ENCODE peak calls at places on chromosomes 5 and 9, in six cellular contexts. One of them, this sample, is unnamed.

GRCh38 chr9:100637787-100638186 is 59.9 kb downstream of the CAVIN4 start:
- DNase-seq in GM23338: peak; percentile 85
- DNase-seq in HL-60: no peak
- DNase-seq in tibial artery: no peak
- DNase-seq in lower lobe of right lung: no peak
- DNase-seq in right atrium auricular region: no peak
- DNase-seq in this sample: no peak

GRCh38 chr9:93147632-93148031 is 13.6 kb upstream of the NINJ1 start:
- DNase-seq in GM23338: no peak
- DNase-seq in HL-60: no peak
- DNase-seq in tibial artery: no peak
- DNase-seq in lower lobe of right lung: no peak
- DNase-seq in right atrium auricular region: no peak
- DNase-seq in this sample: no peak

GRCh38 chr5:111063709-111064322 is 7.7 kb upstream of the TSLP start:
- DNase-seq in GM23338: no peak
- DNase-seq in HL-60: no peak
- DNase-seq in tibial artery: no peak
- DNase-seq in lower lobe of right lung: no peak
- DNase-seq in right atrium auricular region: no peak
- DNase-seq in this sample: peak; percentile 19

GRCh38 chr5:155564541-155564940 is 551.0 kb downstream of the KIF4B start:
- DNase-seq in GM23338: no peak
- DNase-seq in HL-60: no peak
- DNase-seq in tibial artery: no peak
- DNase-seq in lower lobe of right lung: no peak
- DNase-seq in right atrium auricular region: no peak
- DNase-seq in this sample: no peak

GRCh38 chr5:154176191-154176590 is 14.3 kb upstream of the GALNT10 start:
- DNase-seq in GM23338: no peak
- DNase-seq in HL-60: no peak
- DNase-seq in tibial artery: no peak
- DNase-seq in lower lobe of right lung: no peak
- DNase-seq in right atrium auricular region: no peak
- DNase-seq in this sample: peak; percentile 75

GRCh38 chr5:39439582-39439981 is 14.8 kb upstream of the DAB2 start:
- DNase-seq in GM23338: no peak
- DNase-seq in HL-60: no peak
- DNase-seq in tibial artery: no peak
- DNase-seq in lower lobe of right lung: no peak
- DNase-seq in right atrium auricular region: no peak
- DNase-seq in this sample: no peak

GRCh38 chr5:141968914-141969608 is at the start of gene RNF14:
- DNase-seq in GM23338: peak; percentile 98
- DNase-seq in HL-60: peak; percentile 80
- DNase-seq in tibial artery: peak; percentile 90
- DNase-seq in lower lobe of right lung: peak; percentile 98
- DNase-seq in right atrium auricular region: peak; percentile 90
- DNase-seq in this sample: peak; percentile 96

GRCh38 chr9:129867138-129868032 is 32.1 kb downstream of the USP20 start:
- DNase-seq in GM23338: peak; percentile 42
- DNase-seq in HL-60: no peak
- DNase-seq in tibial artery: no peak
- DNase-seq in lower lobe of right lung: no peak
- DNase-seq in right atrium auricular region: no peak
- DNase-seq in this sample: no peak

GRCh38 chr9:134602547-134603362 is 38.8 kb upstream of the COL5A1 start:
- DNase-seq in GM23338: no peak
- DNase-seq in HL-60: no peak
- DNase-seq in tibial artery: peak; percentile 64
- DNase-seq in lower lobe of right lung: peak; percentile 46
- DNase-seq in right atrium auricular region: peak; percentile 89
- DNase-seq in this sample: peak; percentile 97

GRCh38 chr5:111968459-111968858 is 211.5 kb upstream of the NREP start:
- DNase-seq in GM23338: no peak
- DNase-seq in HL-60: no peak
- DNase-seq in tibial artery: peak; percentile 19
- DNase-seq in lower lobe of right lung: no peak
- DNase-seq in right atrium auricular region: no peak
- DNase-seq in this sample: peak; percentile 37

GRCh38 chr5:124511791-124512190 is 234.6 kb downstream of the ZNF608 start:
- DNase-seq in GM23338: no peak
- DNase-seq in HL-60: no peak
- DNase-seq in tibial artery: no peak
- DNase-seq in lower lobe of right lung: no peak
- DNase-seq in right atrium auricular region: no peak
- DNase-seq in this sample: no peak

GRCh38 chr9:27160636-27161035 is 51.6 kb downstream of the TEK start:
- DNase-seq in GM23338: no peak
- DNase-seq in HL-60: no peak
- DNase-seq in tibial artery: no peak
- DNase-seq in lower lobe of right lung: no peak
- DNase-seq in right atrium auricular region: no peak
- DNase-seq in this sample: no peak

GRCh38 chr5:19886123-19886921 is 101.7 kb downstream of the CDH18 start:
- DNase-seq in GM23338: no peak
- DNase-seq in HL-60: no peak
- DNase-seq in tibial artery: no peak
- DNase-seq in lower lobe of right lung: no peak
- DNase-seq in right atrium auricular region: no peak
- DNase-seq in this sample: peak; percentile 61

GRCh38 chr5:34692781-34693180 is 36.7 kb downstream of the RAI14 start:
- DNase-seq in GM23338: no peak
- DNase-seq in HL-60: no peak
- DNase-seq in tibial artery: no peak
- DNase-seq in lower lobe of right lung: no peak
- DNase-seq in right atrium auricular region: no peak
- DNase-seq in this sample: no peak

GRCh38 chr5:172148381-172148780 is 39.6 kb downstream of the STK10 start:
- DNase-seq in GM23338: no peak
- DNase-seq in HL-60: no peak
- DNase-seq in tibial artery: no peak
- DNase-seq in lower lobe of right lung: no peak
- DNase-seq in right atrium auricular region: no peak
- DNase-seq in this sample: no peak

GRCh38 chr5:82765765-82766164 is 311.4 kb downstream of the TMEM167A start:
- DNase-seq in GM23338: no peak
- DNase-seq in HL-60: no peak
- DNase-seq in tibial artery: no peak
- DNase-seq in lower lobe of right lung: no peak
- DNase-seq in right atrium auricular region: no peak
- DNase-seq in this sample: no peak

GRCh38 chr9:12464910-12465512 is 228.2 kb upstream of the TYRP1 start:
- DNase-seq in GM23338: peak; percentile 71
- DNase-seq in HL-60: no peak
- DNase-seq in tibial artery: no peak
- DNase-seq in lower lobe of right lung: no peak
- DNase-seq in right atrium auricular region: no peak
- DNase-seq in this sample: peak; percentile 45

GRCh38 chr5:103808464-103809106 is 246.0 kb upstream of the NUDT12 start:
- DNase-seq in GM23338: peak; percentile 84
- DNase-seq in HL-60: no peak
- DNase-seq in tibial artery: no peak
- DNase-seq in lower lobe of right lung: no peak
- DNase-seq in right atrium auricular region: no peak
- DNase-seq in this sample: peak; percentile 57

GRCh38 chr9:2335260-2335659 is 286.3 kb upstream of the VLDLR start:
- DNase-seq in GM23338: no peak
- DNase-seq in HL-60: no peak
- DNase-seq in tibial artery: no peak
- DNase-seq in lower lobe of right lung: no peak
- DNase-seq in right atrium auricular region: no peak
- DNase-seq in this sample: no peak

GRCh38 chr9:2337131-2337530 is 284.5 kb upstream of the VLDLR start:
- DNase-seq in GM23338: no peak
- DNase-seq in HL-60: no peak
- DNase-seq in tibial artery: no peak
- DNase-seq in lower lobe of right lung: no peak
- DNase-seq in right atrium auricular region: no peak
- DNase-seq in this sample: no peak

GRCh38 chr9:2338770-2339169 is 282.8 kb upstream of the VLDLR start:
- DNase-seq in GM23338: no peak
- DNase-seq in HL-60: no peak
- DNase-seq in tibial artery: no peak
- DNase-seq in lower lobe of right lung: no peak
- DNase-seq in right atrium auricular region: no peak
- DNase-seq in this sample: no peak

GRCh38 chr9:2337602-2338001 is 284.0 kb upstream of the VLDLR start:
- DNase-seq in GM23338: no peak
- DNase-seq in HL-60: no peak
- DNase-seq in tibial artery: no peak
- DNase-seq in lower lobe of right lung: no peak
- DNase-seq in right atrium auricular region: no peak
- DNase-seq in this sample: peak; percentile 16

DNA sequence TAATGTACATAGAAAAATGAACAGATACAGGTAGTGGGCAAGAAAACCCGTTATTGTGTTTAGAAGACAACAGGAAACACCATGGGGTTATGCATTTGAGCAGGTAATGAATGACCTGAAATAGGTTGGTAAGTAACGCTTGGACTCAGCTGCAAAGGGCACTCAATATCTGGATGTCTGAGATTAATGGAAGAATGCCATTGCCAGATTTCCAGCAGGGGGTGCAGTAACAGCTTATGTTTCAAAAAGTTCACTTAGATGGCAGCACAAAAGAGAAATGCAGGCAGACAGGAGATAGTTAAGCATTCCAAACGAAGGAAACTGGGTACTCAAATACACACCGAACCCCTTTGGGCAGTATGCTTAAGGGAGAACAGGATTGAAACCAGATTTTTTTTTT is 285.5 kb upstream of the VLDLR start:
- DNase-seq in GM23338: no peak
- DNase-seq in HL-60: no peak
- DNase-seq in tibial artery: no peak
- DNase-seq in lower lobe of right lung: no peak
- DNase-seq in right atrium auricular region: no peak
- DNase-seq in this sample: peak; percentile 51
- TF ChIP-seq CTCF in GM23338: peak; percentile 22
- TF ChIP-seq CTCF in HL-60: no peak
- TF ChIP-seq CTCF in tibial artery: no peak
- TF ChIP-seq CTCF in lower lobe of right lung: peak; percentile 9
- TF ChIP-seq CTCF in right atrium auricular region: peak; percentile 37
- TF ChIP-seq CTCF in this sample: peak; percentile 43

GRCh38 chr9:33438926-33439511 is 8.4 kb downstream of the AQP3 start:
- DNase-seq in GM23338: no peak
- DNase-seq in HL-60: no peak
- DNase-seq in tibial artery: no peak
- DNase-seq in lower lobe of right lung: no peak
- DNase-seq in right atrium auricular region: no peak
- DNase-seq in this sample: no peak

GRCh38 chr9:33436445-33436844 is 10.9 kb downstream of the AQP3 start:
- DNase-seq in GM23338: no peak
- DNase-seq in HL-60: no peak
- DNase-seq in tibial artery: no peak
- DNase-seq in lower lobe of right lung: no peak
- DNase-seq in right atrium auricular region: no peak
- DNase-seq in this sample: peak; percentile 55

GRCh38 chr9:33439731-33440130 is 7.7 kb downstream of the AQP3 start:
- DNase-seq in GM23338: no peak
- DNase-seq in HL-60: no peak
- DNase-seq in tibial artery: no peak
- DNase-seq in lower lobe of right lung: no peak
- DNase-seq in right atrium auricular region: no peak
- DNase-seq in this sample: no peak

GRCh38 chr9:33437235-33437634 is 10.2 kb downstream of the AQP3 start:
- DNase-seq in GM23338: no peak
- DNase-seq in HL-60: no peak
- DNase-seq in tibial artery: no peak
- DNase-seq in lower lobe of right lung: no peak
- DNase-seq in right atrium auricular region: no peak
- DNase-seq in this sample: no peak

DNA sequence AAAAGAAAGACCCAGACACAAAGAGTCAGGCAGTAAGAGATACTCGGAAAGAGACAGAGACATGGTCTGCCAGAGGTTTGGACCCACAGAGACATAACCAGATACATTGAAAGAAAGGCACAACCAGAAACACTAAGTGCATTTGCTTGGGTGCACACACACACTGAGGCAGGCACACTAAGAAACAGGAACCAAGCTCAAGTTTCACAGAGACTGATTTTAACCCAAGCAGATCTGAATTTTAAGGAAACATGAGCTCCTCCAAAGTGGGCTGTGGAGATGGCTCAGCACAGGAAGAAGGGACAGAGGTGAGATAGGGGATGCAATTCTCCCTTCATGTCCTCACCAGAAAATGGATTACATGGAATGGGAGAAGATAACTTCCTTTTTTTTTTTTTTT is 9.5 kb downstream of the AQP3 start:
- DNase-seq in GM23338: no peak
- DNase-seq in HL-60: no peak
- DNase-seq in tibial artery: no peak
- DNase-seq in lower lobe of right lung: no peak
- DNase-seq in right atrium auricular region: no peak
- DNase-seq in this sample: no peak
- H3K4me3 ChIP-seq in GM23338: no peak overlapping the region
- H3K4me3 ChIP-seq in HL-60: no peak overlapping the region
- H3K4me3 ChIP-seq in tibial artery: no peak overlapping the region
- H3K4me3 ChIP-seq in lower lobe of right lung: no peak overlapping the region
- H3K4me3 ChIP-seq in right atrium auricular region: no peak overlapping the region
- H3K4me3 ChIP-seq in this sample: no peak overlapping the region

GRCh38 chr9:89450213-89450612 is 47.7 kb downstream of the SEMA4D start:
- DNase-seq in GM23338: no peak
- DNase-seq in HL-60: no peak
- DNase-seq in tibial artery: no peak
- DNase-seq in lower lobe of right lung: no peak
- DNase-seq in right atrium auricular region: no peak
- DNase-seq in this sample: no peak
- TF ChIP-seq CTCF in GM23338: no peak
- TF ChIP-seq CTCF in HL-60: no peak
- TF ChIP-seq CTCF in tibial artery: no peak
- TF ChIP-seq CTCF in lower lobe of right lung: no peak
- TF ChIP-seq CTCF in right atrium auricular region: no peak
- TF ChIP-seq CTCF in this sample: no peak

DNA sequence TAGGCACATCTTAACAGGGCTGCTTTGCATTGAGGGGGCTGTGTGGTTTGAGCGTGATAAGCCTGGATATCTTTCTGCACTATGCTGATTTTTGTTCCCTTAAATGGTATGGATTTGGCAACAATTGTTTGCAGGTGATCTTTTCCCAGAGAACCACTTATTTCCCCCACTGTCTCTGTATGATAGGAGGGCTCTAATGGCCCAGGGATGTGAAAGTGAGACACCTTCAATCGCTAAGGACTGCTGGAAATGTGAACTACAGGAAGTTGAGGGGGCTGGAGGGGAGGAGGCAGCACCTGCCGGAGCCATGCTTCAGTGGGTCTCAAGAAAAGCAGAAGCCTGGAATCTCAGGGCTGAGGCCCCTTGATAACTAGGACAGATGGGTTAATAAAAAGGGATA is 29.4 kb downstream of the SYK start:
- DNase-seq in GM23338: no peak
- DNase-seq in HL-60: no peak
- DNase-seq in tibial artery: no peak
- DNase-seq in lower lobe of right lung: no peak
- DNase-seq in right atrium auricular region: no peak
- DNase-seq in this sample: no peak
- H3K4me3 ChIP-seq in GM23338: no peak overlapping the region
- H3K4me3 ChIP-seq in HL-60: no peak overlapping the region
- H3K4me3 ChIP-seq in tibial artery: no peak overlapping the region
- H3K4me3 ChIP-seq in lower lobe of right lung: no peak overlapping the region
- H3K4me3 ChIP-seq in right atrium auricular region: no peak overlapping the region
- H3K4me3 ChIP-seq in this sample: no peak overlapping the region